ENCODE peak calls at places on chromosomes 5 and 9, in four cellular contexts. One of them, this sample, is unnamed.

GRCh38 chr9:126454250-126454649 is 127.6 kb downstream of the MVB12B start:
- DNase-seq in CD4-positive, CD25-positive, alpha-beta regulatory T cell: no peak
- DNase-seq in adipocyte: no peak
- DNase-seq in fibroblast of lung: no peak
- DNase-seq in this sample: no peak

GRCh38 chr9:125897481-125897880 is 150.3 kb downstream of the PBX3 start:
- DNase-seq in CD4-positive, CD25-positive, alpha-beta regulatory T cell: no peak
- DNase-seq in adipocyte: no peak
- DNase-seq in fibroblast of lung: no peak
- DNase-seq in this sample: no peak

GRCh38 chr5:106875591-106876297 is 795.0 kb downstream of the EFNA5 start:
- DNase-seq in CD4-positive, CD25-positive, alpha-beta regulatory T cell: no peak
- DNase-seq in adipocyte: peak; percentile 46
- DNase-seq in fibroblast of lung: no peak
- DNase-seq in this sample: peak; percentile 3

GRCh38 chr5:100854594-100854993 is 48.5 kb downstream of the ST8SIA4 start:
- DNase-seq in CD4-positive, CD25-positive, alpha-beta regulatory T cell: no peak
- DNase-seq in adipocyte: no peak
- DNase-seq in fibroblast of lung: no peak
- DNase-seq in this sample: no peak

GRCh38 chr5:134664448-134664847 is 15.9 kb downstream of the SEC24A start:
- DNase-seq in CD4-positive, CD25-positive, alpha-beta regulatory T cell: no peak
- DNase-seq in adipocyte: no peak
- DNase-seq in fibroblast of lung: no peak
- DNase-seq in this sample: no peak

GRCh38 chr9:121766081-121766683 is 114.7 kb downstream of the DAB2IP start:
- DNase-seq in CD4-positive, CD25-positive, alpha-beta regulatory T cell: no peak
- DNase-seq in adipocyte: no peak
- DNase-seq in fibroblast of lung: no peak
- DNase-seq in this sample: no peak

GRCh38 chr9:123456011-123456410 is 100.0 kb downstream of the CRB2 start:
- DNase-seq in CD4-positive, CD25-positive, alpha-beta regulatory T cell: no peak
- DNase-seq in adipocyte: no peak
- DNase-seq in fibroblast of lung: no peak
- DNase-seq in this sample: no peak

GRCh38 chr5:14545308-14545707 is 36.3 kb upstream of the OTULINL start:
- DNase-seq in CD4-positive, CD25-positive, alpha-beta regulatory T cell: no peak
- DNase-seq in adipocyte: peak; percentile 1
- DNase-seq in fibroblast of lung: no peak
- DNase-seq in this sample: no peak

GRCh38 chr9:98778251-98778650 is 18.1 kb downstream of the ANKS6 start:
- DNase-seq in CD4-positive, CD25-positive, alpha-beta regulatory T cell: no peak
- DNase-seq in adipocyte: no peak
- DNase-seq in fibroblast of lung: no peak
- DNase-seq in this sample: no peak

GRCh38 chr5:78773655-78774054 is 125.1 kb upstream of the LHFPL2 start:
- DNase-seq in CD4-positive, CD25-positive, alpha-beta regulatory T cell: no peak
- DNase-seq in adipocyte: no peak
- DNase-seq in fibroblast of lung: no peak
- DNase-seq in this sample: no peak

GRCh38 chr5:64767959-64768357 is 533 bp downstream of the SREK1IP1 start:
- DNase-seq in CD4-positive, CD25-positive, alpha-beta regulatory T cell: no peak
- DNase-seq in adipocyte: no peak
- DNase-seq in fibroblast of lung: peak; percentile 32
- DNase-seq in this sample: peak; percentile 26

GRCh38 chr9:35519697-35520403 is 29.9 kb downstream of the RUSC2 start:
- DNase-seq in CD4-positive, CD25-positive, alpha-beta regulatory T cell: no peak
- DNase-seq in adipocyte: peak; percentile 38
- DNase-seq in fibroblast of lung: peak; percentile 62
- DNase-seq in this sample: no peak

GRCh38 chr5:135486131-135486530 is 34.0 kb upstream of the TIFAB start:
- DNase-seq in CD4-positive, CD25-positive, alpha-beta regulatory T cell: no peak
- DNase-seq in adipocyte: no peak
- DNase-seq in fibroblast of lung: no peak
- DNase-seq in this sample: no peak

GRCh38 chr5:59089767-59090166 is 506.9 kb downstream of the RAB3C start:
- DNase-seq in CD4-positive, CD25-positive, alpha-beta regulatory T cell: no peak
- DNase-seq in adipocyte: no peak
- DNase-seq in fibroblast of lung: no peak
- DNase-seq in this sample: peak; percentile 64

DNA sequence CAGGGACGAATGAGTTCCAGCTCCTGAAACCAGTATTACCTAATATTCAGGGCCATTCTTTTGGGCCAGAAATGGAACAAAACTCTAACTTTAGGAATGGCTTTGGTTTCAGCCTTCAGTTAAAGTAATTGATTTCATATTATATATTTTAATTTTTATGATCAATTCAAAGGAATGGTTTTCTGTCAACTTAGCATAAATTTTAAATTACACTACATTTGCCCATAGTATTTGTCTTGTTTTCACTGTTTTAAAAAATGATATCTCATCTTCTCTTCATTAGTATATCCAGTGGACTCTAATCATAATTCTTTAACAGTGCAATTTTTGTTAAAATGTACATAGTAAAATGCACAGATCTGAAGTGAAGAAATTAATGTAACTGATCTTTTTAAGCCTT is 1.9 kb upstream of the PCDHB16 start:
- DNase-seq in CD4-positive, CD25-positive, alpha-beta regulatory T cell: no peak
- DNase-seq in adipocyte: no peak
- DNase-seq in fibroblast of lung: no peak
- DNase-seq in this sample: no peak
- H3K27me3 ChIP-seq in CD4-positive, CD25-positive, alpha-beta regulatory T cell: peaks cover 9% of the 10 kb centered on the region
- H3K27me3 ChIP-seq in adipocyte: peaks cover 4% of the 10 kb centered on the region
- H3K27me3 ChIP-seq in fibroblast of lung: no peaks in the 10 kb centered on the region
- H3K27me3 ChIP-seq in this sample: no peaks in the 10 kb centered on the region

DNA sequence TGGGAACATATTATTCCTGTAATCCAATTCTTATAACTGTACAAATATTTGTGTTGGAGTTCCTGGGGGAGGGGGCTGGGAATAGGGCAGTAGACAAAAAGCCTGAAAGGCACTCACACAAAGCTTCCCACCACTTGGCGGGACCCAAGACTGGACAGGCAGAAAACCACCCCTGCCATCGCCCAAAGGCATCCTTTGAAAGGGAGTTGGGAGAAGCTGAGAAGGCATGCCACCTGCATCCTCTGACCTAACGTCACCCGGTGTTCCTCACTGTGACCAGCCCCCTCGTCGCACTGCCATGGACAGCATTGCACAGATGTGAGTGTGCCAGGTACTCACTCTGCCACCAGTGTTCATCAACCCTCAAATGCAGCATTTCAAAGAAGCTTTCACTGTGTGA is 80.6 kb upstream of the SMIM23 start:
- DNase-seq in CD4-positive, CD25-positive, alpha-beta regulatory T cell: no peak
- DNase-seq in adipocyte: no peak
- DNase-seq in fibroblast of lung: no peak
- DNase-seq in this sample: no peak
- H3K27me3 ChIP-seq in CD4-positive, CD25-positive, alpha-beta regulatory T cell: no peaks in the 10 kb centered on the region
- H3K27me3 ChIP-seq in adipocyte: peaks cover 43% of the 10 kb centered on the region
- H3K27me3 ChIP-seq in fibroblast of lung: peaks cover 11% of the 10 kb centered on the region
- H3K27me3 ChIP-seq in this sample: no peaks in the 10 kb centered on the region

GRCh38 chr9:135245482-135246247 is 158.2 kb downstream of the OLFM1 start:
- DNase-seq in CD4-positive, CD25-positive, alpha-beta regulatory T cell: no peak
- DNase-seq in adipocyte: no peak
- DNase-seq in fibroblast of lung: no peak
- DNase-seq in this sample: no peak
- H3K27me3 ChIP-seq in CD4-positive, CD25-positive, alpha-beta regulatory T cell: no peaks in the 10 kb centered on the region
- H3K27me3 ChIP-seq in adipocyte: peaks cover 46% of the 10 kb centered on the region
- H3K27me3 ChIP-seq in fibroblast of lung: no peaks in the 10 kb centered on the region
- H3K27me3 ChIP-seq in this sample: no peaks in the 10 kb centered on the region

GRCh38 chr9:117081641-117082317 is 333.1 kb downstream of the ASTN2 start:
- DNase-seq in CD4-positive, CD25-positive, alpha-beta regulatory T cell: no peak
- DNase-seq in adipocyte: no peak
- DNase-seq in fibroblast of lung: no peak
- DNase-seq in this sample: no peak
- H3K27me3 ChIP-seq in CD4-positive, CD25-positive, alpha-beta regulatory T cell: no peaks in the 10 kb centered on the region
- H3K27me3 ChIP-seq in adipocyte: peaks cover 3% of the 10 kb centered on the region
- H3K27me3 ChIP-seq in fibroblast of lung: no peaks in the 10 kb centered on the region
- H3K27me3 ChIP-seq in this sample: no peaks in the 10 kb centered on the region

GRCh38 chr9:132578367-132578932 is 4.0 kb upstream of the BARHL1 start:
- DNase-seq in CD4-positive, CD25-positive, alpha-beta regulatory T cell: no peak
- DNase-seq in adipocyte: no peak
- DNase-seq in fibroblast of lung: no peak
- DNase-seq in this sample: no peak
- H3K27me3 ChIP-seq in CD4-positive, CD25-positive, alpha-beta regulatory T cell: peaks cover 30% of the 10 kb centered on the region
- H3K27me3 ChIP-seq in adipocyte: peaks cover 74% of the 10 kb centered on the region
- H3K27me3 ChIP-seq in fibroblast of lung: peaks cover 50% of the 10 kb centered on the region
- H3K27me3 ChIP-seq in this sample: peaks cover 83% of the 10 kb centered on the region

GRCh38 chr9:116027951-116028350 is 125.6 kb upstream of the PAPPA start:
- DNase-seq in CD4-positive, CD25-positive, alpha-beta regulatory T cell: no peak
- DNase-seq in adipocyte: no peak
- DNase-seq in fibroblast of lung: no peak
- DNase-seq in this sample: no peak
- H3K27me3 ChIP-seq in CD4-positive, CD25-positive, alpha-beta regulatory T cell: no peaks in the 10 kb centered on the region
- H3K27me3 ChIP-seq in adipocyte: no peaks in the 10 kb centered on the region
- H3K27me3 ChIP-seq in fibroblast of lung: no peaks in the 10 kb centered on the region
- H3K27me3 ChIP-seq in this sample: no peaks in the 10 kb centered on the region

GRCh38 chr5:173213236-173213933 is 21.6 kb downstream of the NKX2-5 start:
- DNase-seq in CD4-positive, CD25-positive, alpha-beta regulatory T cell: no peak
- DNase-seq in adipocyte: no peak
- DNase-seq in fibroblast of lung: no peak
- DNase-seq in this sample: no peak
- H3K27me3 ChIP-seq in CD4-positive, CD25-positive, alpha-beta regulatory T cell: peaks cover 5% of the 10 kb centered on the region
- H3K27me3 ChIP-seq in adipocyte: peaks cover 49% of the 10 kb centered on the region
- H3K27me3 ChIP-seq in fibroblast of lung: peaks cover 2% of the 10 kb centered on the region
- H3K27me3 ChIP-seq in this sample: no peaks in the 10 kb centered on the region

DNA sequence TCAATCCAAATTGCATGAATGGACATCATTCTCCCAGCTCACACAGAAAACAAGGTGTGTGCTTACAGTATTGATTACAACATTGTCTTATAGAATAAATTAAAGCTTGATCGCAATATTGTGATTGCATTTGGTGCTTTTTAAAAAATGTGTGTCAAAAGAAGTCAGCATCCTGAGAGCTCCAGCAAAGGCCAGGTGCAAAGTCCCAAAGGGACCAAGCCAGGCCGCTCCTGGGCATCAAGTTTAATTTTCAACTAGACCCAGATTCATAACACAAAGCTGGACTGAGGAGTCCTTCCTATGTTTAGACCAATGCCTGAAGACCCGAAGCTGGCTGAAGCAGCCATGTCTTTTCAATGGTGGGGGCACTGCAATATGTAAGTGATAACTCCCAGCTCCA is 295.6 kb downstream of the IRX2 start:
- DNase-seq in CD4-positive, CD25-positive, alpha-beta regulatory T cell: no peak
- DNase-seq in adipocyte: no peak
- DNase-seq in fibroblast of lung: no peak
- DNase-seq in this sample: no peak
- H3K27me3 ChIP-seq in CD4-positive, CD25-positive, alpha-beta regulatory T cell: no peaks in the 10 kb centered on the region
- H3K27me3 ChIP-seq in adipocyte: no peaks in the 10 kb centered on the region
- H3K27me3 ChIP-seq in fibroblast of lung: no peaks in the 10 kb centered on the region
- H3K27me3 ChIP-seq in this sample: no peaks in the 10 kb centered on the region